ENCODE peak calls at places on chromosome 3, in eight cellular contexts. V is COR-L47; L is left lobe of liver; A is cerebellar cortex; E is CD8-positive, alpha-beta T cell; O is colonic mucosa; K is heart right ventricle; P is midbrain. C is an unnamed sample.

GRCh38 chr3:62562017-62562416 is 188.7 kb upstream of the FEZF2 start:
- DNase-seq in V (no peak), L (no peak), A (no peak), E (no peak), O (no peak), K (no peak), P (no peak), C (no peak)

GRCh38 chr3:32105291-32106131 is 909 bp upstream of the GPD1L start:
- DNase-seq in V (no peak), L (no peak), A (no peak), E (no peak), O (peak), K (no peak), P (no peak), C (no peak)

GRCh38 chr3:55860040-55860439 is 372.9 kb upstream of the WNT5A start:
- DNase-seq in V (peak), L (no peak), A (no peak), E (no peak), O (no peak), K (no peak), P (no peak), C (no peak)

GRCh38 chr3:136186330-136186729 is 9.8 kb downstream of the MSL2 start:
- DNase-seq in V (no peak), L (no peak), A (no peak), E (peak), O (peak), K (no peak), P (no peak), C (no peak)

GRCh38 chr3:110743202-110743601 is 328.4 kb upstream of the NECTIN3 start:
- DNase-seq in V (peak), L (no peak), A (no peak), E (no peak), O (peak), K (no peak), P (no peak), C (no peak)

GRCh38 chr3:159619341-159619885 is 369.2 kb upstream of the IL12A start:
- DNase-seq in V (peak), L (no peak), A (peak), E (no peak), O (no peak), K (no peak), P (no peak), C (no peak)

GRCh38 chr3:100899440-100900091 is 93.7 kb downstream of the ABI3BP start:
- DNase-seq in V (no peak), L (no peak), A (no peak), E (no peak), O (no peak), K (no peak), P (no peak), C (no peak)

GRCh38 chr3:195100903-195101591 is 169.9 kb downstream of the XXYLT1 start:
- DNase-seq in V (no peak), L (peak), A (no peak), E (no peak), O (no peak), K (peak), P (no peak), C (no peak)

GRCh38 chr3:192830279-192831110 is 87.2 kb downstream of the MB21D2 start:
- DNase-seq in V (peak), L (no peak), A (no peak), E (no peak), O (no peak), K (no peak), P (no peak), C (no peak)

GRCh38 chr3:110198717-110199587 is 861.6 kb upstream of the DPPA4 start:
- DNase-seq in V (no peak), L (no peak), A (no peak), E (no peak), O (no peak), K (peak), P (peak), C (no peak)

GRCh38 chr3:62597481-62597880 is 224.1 kb upstream of the FEZF2 start:
- DNase-seq in V (no peak), L (no peak), A (no peak), E (no peak), O (no peak), K (no peak), P (no peak), C (no peak)

GRCh38 chr3:114405202-114405601 is 111.4 kb downstream of the TIGIT start:
- DNase-seq in V (no peak), L (no peak), A (no peak), E (no peak), O (no peak), K (no peak), P (no peak), C (no peak)

GRCh38 chr3:159616234-159616825 is 372.3 kb upstream of the IL12A start:
- DNase-seq in V (peak), L (peak), A (peak), E (no peak), O (peak), K (peak), P (no peak), C (no peak)

GRCh38 chr3:194797555-194797954 is 111.9 kb downstream of the FAM43A start:
- DNase-seq in V (no peak), L (no peak), A (no peak), E (no peak), O (no peak), K (no peak), P (no peak), C (no peak)

GRCh38 chr3:42224658-42225421 is 41.1 kb downstream of the CCK start:
- DNase-seq in V (no peak), L (no peak), A (no peak), E (no peak), O (no peak), K (no peak), P (peak), C (no peak)

GRCh38 chr3:61667417-61668213 is 106.2 kb downstream of the PTPRG start:
- DNase-seq in V (no peak), L (peak), A (no peak), E (no peak), O (no peak), K (no peak), P (no peak), C (no peak)

GRCh38 chr3:53092942-53093341 is 37.3 kb downstream of the RFT1 start:
- DNase-seq in V (no peak), L (peak), A (no peak), E (no peak), O (no peak), K (no peak), P (no peak), C (no peak)

GRCh38 chr3:70813306-70813705 is 500.9 kb upstream of the MDFIC2 start:
- DNase-seq in V (no peak), L (no peak), A (no peak), E (no peak), O (no peak), K (no peak), P (no peak), C (no peak)

GRCh38 chr3:9211155-9211950 is 38.1 kb downstream of the SRGAP3 start:
- DNase-seq in V (no peak), L (no peak), A (no peak), E (no peak), O (no peak), K (no peak), P (no peak), C (no peak)

C was measured in CD4-positive, alpha-beta T cell.